ENCODE peak calls at places on chromosomes 16 and 17, in four cellular contexts. E, C, Y and B are unnamed samples. For H3K4me1, the result is how much of the 10 kb centered on the place peaks cover.

GRCh38 chr17:8250101-8250500 is 1.0 kb downstream of the PFAS start:
- DNase-seq in E (no peak), Y (no peak), C (no peak), B (no peak)

GRCh38 chr17:83029571-83029970 is 49.8 kb upstream of the METRNL start:
- DNase-seq in Y (no peak), E (no peak), C (no peak), B (peak)

GRCh38 chr16:24255446-24256352 is at the start of gene CACNG3:
- DNase-seq in E (peak), C (peak), Y (peak), B (no peak)

GRCh38 chr16:69669577-69669976 is 56.8 kb downstream of the NQO1 start:
- DNase-seq in E (peak), Y (no peak), C (no peak), B (no peak)

GRCh38 chr17:77445030-77445907 is 304.5 kb downstream of the SEC14L1 start:
- DNase-seq in C (no peak), E (peak), Y (no peak), B (peak)

GRCh38 chr17:1941241-1942065 is 83.7 kb downstream of the RTN4RL1 start:
- DNase-seq in E (no peak), C (no peak), Y (no peak), B (no peak)

GRCh38 chr16:46748775-46749705 is 896 bp upstream of the MYLK3 start:
- DNase-seq in E (no peak), Y (no peak), C (peak), B (peak)

GRCh38 chr16:69344171-69344570 is 4.6 kb downstream of the NIP7 start:
- DNase-seq in C (no peak), E (no peak), Y (no peak), B (no peak)

GRCh38 chr16:8950580-8951077 is 13.1 kb downstream of the USP7 start:
- DNase-seq in Y (no peak), C (no peak), E (peak), B (no peak)

GRCh38 chr16:30755955-30756780 is 5.7 kb downstream of the CFAP119 start:
- DNase-seq in C (no peak), Y (no peak), E (no peak), B (peak)

GRCh38 chr17:3911271-3912053 is 4.8 kb downstream of the P2RX1 start:
- DNase-seq in Y (no peak), C (no peak), E (no peak), B (no peak)

GRCh38 chr16:50630394-50631020 is 50.6 kb downstream of the SNX20 start:
- DNase-seq in E (no peak), Y (no peak), C (no peak), B (no peak)

GRCh38 chr17:79792984-79793923 is 3.6 kb downstream of the CBX8 start:
- DNase-seq in Y (peak), E (peak), C (no peak), B (no peak)

GRCh38 chr17:17937958-17938357 is 34.2 kb downstream of the TOM1L2 start:
- DNase-seq in E (no peak), C (no peak), Y (no peak), B (no peak)

GRCh38 chr17:20916383-20916782 is 126.4 kb downstream of the USP22 start:
- DNase-seq in E (no peak), Y (no peak), C (no peak), B (no peak)

GRCh38 chr16:67279296-67280089 is at the start of gene PLEKHG4:
- DNase-seq in Y (peak), E (peak), C (peak), B (peak)

GRCh38 chr17:30237296-30238002 is 2.0 kb upstream of the SLC6A4 start:
- DNase-seq in C (no peak), E (no peak), Y (no peak), B (no peak)

GRCh38 chr17:31907342-31907975 is 6.0 kb upstream of the UTP6 start:
- DNase-seq in E (peak), Y (no peak), C (no peak), B (peak)

GRCh38 chr17:82029391-82029790 is 2.1 kb upstream of the RAC3 start:
- DNase-seq in Y (no peak), C (peak), E (no peak), B (no peak)

GRCh38 chr16:30417447-30418349 is 10.3 kb downstream of the ZNF771 start:
- DNase-seq in Y (peak), C (peak), E (peak), B (peak)

GRCh38 chr16:2032285-2033056 is 5.8 kb downstream of the NHERF2 start:
- DNase-seq in Y (no peak), E (no peak), C (peak), B (no peak)

GRCh38 chr16:80788016-80788415 is 16.4 kb downstream of the CDYL2 start:
- DNase-seq in Y (no peak), C (no peak), E (no peak), B (no peak)

GRCh38 chr16:24523569-24523968 is 15.8 kb upstream of the RBBP6 start:
- DNase-seq in E (no peak), Y (peak), C (no peak), B (no peak)

GRCh38 chr16:87680272-87680644 is 78.0 kb downstream of the JPH3 start:
- DNase-seq in C (no peak), Y (no peak), E (no peak), B (no peak)

GRCh38 chr16:22070361-22071351 is 21.7 kb upstream of the VWA3A start:
- DNase-seq in E (peak), C (peak), Y (no peak), B (no peak)

GRCh38 chr16:89864421-89864820 is 9.0 kb upstream of the TCF25 start:
- DNase-seq in C (no peak), Y (no peak), E (no peak), B (no peak)

GRCh38 chr17:57326348-57326747 is 70.0 kb downstream of the MSI2 start:
- DNase-seq in C (no peak), Y (no peak), E (no peak), B (no peak)

GRCh38 chr16:27718767-27719445 is 169.0 kb downstream of the KATNIP start:
- DNase-seq in Y (no peak), E (no peak), C (no peak), B (peak)
- H3K27ac ChIP-seq in Y (no peak), E (no peak), C (no peak), B (peak)

GRCh38 chr16:17343729-17344128 is 127.0 kb downstream of the XYLT1 start:
- DNase-seq in E (no peak), Y (no peak), C (no peak), B (peak)
- H3K4me1 ChIP-seq in E (under half), Y (under half), C (half or more), B (half or more)

GRCh38 chr17:49894761-49895160 is 46.9 kb upstream of the TAC4 start:
- DNase-seq in E (no peak), C (no peak), Y (no peak), B (no peak)

GRCh38 chr17:49898547-49899490 is 51.0 kb upstream of the TAC4 start:
- DNase-seq in Y (peak), E (no peak), C (no peak), B (no peak)

GRCh38 chr17:49895812-49896211 is 47.9 kb upstream of the TAC4 start:
- DNase-seq in E (no peak), C (no peak), Y (no peak), B (no peak)

GRCh38 chr17:49896860-49897259 is 49.0 kb upstream of the TAC4 start:
- DNase-seq in E (no peak), C (no peak), Y (no peak), B (no peak)

DNA sequence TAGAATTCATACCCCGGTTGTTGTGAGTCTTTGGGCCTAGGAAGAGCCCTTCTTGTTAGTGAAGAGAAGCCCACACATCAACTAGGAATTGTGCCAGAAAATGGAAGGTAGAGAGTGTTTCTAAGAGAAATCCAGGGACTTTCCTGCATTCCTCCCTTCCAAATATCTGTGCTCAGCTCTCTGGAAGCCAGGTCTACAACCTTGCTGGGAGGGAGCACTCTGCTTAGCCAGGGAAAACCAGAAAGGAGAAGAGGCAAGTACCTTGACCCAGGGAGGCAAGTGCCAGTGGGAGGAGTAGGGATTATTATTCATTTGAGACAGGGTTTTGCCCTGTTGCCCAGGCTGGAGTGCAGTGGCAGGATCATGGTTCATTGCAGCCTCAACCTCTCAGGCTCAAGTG is 48.4 kb upstream of the TAC4 start:
- DNase-seq in Y (no peak), E (no peak), C (no peak), B (no peak)
- TF ChIP-seq CTCF in Y (no peak), E (no peak), C (no peak), B (no peak)

DNA sequence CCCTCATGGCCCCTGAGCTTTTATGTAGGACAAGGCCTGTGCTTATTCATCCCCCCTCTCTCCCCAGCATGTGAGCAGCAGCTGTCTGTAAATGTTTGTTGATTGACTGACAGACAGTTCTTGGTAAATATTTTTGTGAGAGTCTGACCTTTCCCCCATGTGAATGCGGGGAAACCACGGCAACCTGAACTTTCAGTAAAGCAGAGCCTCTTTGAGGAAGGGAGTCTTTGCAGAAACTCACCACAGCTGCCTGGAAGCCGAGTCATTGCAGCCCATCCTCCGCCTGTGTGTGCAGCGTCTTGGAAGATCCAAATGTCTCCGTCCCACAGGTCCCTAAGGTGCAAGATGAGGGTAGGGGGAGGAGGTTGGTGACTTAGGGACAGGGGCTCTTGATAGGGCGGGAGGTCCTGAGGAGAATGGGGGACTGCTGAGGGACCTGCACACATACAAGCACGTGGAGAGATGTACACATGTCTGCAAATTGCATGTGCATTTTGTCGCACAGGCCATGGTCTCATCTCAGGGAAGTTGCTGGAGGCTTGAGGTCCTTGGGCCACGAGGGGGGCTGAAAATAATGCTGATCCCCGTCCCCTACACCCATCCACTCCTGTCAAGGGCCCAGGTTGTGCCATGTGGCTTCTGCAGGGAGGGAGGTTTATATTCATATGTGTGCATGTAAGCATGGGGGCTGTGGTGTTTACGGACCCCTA is 22.9 kb upstream of the IL21R start:
- DNase-seq in Y (no peak), E (peak), C (no peak), B (no peak)
- H3K27ac ChIP-seq in Y (no peak), E (no peak), C (no peak), B (no peak)

DNA sequence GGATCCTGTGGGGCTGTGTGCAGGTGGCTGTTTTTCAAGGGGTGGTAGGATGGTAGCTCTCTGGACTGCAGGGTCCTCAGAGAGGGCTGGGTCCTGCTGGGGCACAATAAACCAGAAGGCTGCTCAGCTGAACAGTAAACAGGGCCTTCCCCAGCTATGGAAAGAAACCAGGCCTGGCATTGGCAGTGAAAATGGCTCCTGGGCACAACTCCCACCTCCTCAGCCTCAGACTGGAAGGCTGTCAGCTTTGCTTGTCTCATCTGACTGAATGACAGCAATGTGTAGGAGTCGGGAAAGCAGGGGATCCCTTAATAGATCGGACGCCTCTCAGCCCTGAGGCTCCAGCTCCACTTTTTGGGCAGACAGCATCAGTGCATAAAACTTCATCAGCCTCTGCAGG is 59.8 kb upstream of the NLRP1 start:
- DNase-seq in Y (no peak), C (no peak), E (no peak), B (no peak)
- H3K4me1 ChIP-seq in Y (under half), C (under half), E (under half), B (under half)

GRCh38 chr17:39393732-39394131 is 7.7 kb downstream of the FBXL20 start:
- DNase-seq in C (no peak), Y (no peak), E (peak), B (no peak)
- TF ChIP-seq CTCF in C (peak), Y (peak), E (no peak), B (no peak)